ENCODE peak calls at places on chromosomes 6 and 20, in four cellular contexts. H, A, Q and F are unnamed samples.

GRCh38 chr6:81766482-81767069 is 14.1 kb upstream of the TENT5A start:
- DNase-seq in A (no peak), Q (no peak), H (no peak), F (no peak)

GRCh38 chr6:5136856-5137255 is 51.7 kb downstream of the PPP1R3G start:
- DNase-seq in Q (no peak), A (no peak), H (no peak), F (no peak)

GRCh38 chr6:168877821-168878282 is 375.8 kb downstream of the THBS2 start:
- DNase-seq in Q (no peak), H (no peak), A (no peak), F (no peak)

GRCh38 chr20:62677678-62678077 is 31.0 kb upstream of the NTSR1 start:
- DNase-seq in Q (no peak), H (no peak), A (no peak), F (no peak)

GRCh38 chr6:117540670-117541069 is 58.2 kb downstream of the DCBLD1 start:
- DNase-seq in Q (no peak), A (no peak), H (peak), F (no peak)

GRCh38 chr20:26163890-26164289 is 467.2 kb upstream of the ZNF337 start:
- DNase-seq in H (no peak), Q (no peak), A (no peak), F (no peak)

GRCh38 chr6:44594471-44594870 is 207.0 kb downstream of the CDC5L start:
- DNase-seq in H (no peak), A (no peak), Q (no peak), F (no peak)

GRCh38 chr6:30893666-30894065 is 9.3 kb downstream of the DDR1 start:
- DNase-seq in H (no peak), Q (peak), A (no peak), F (no peak)

GRCh38 chr6:125363010-125363359 is 61.2 kb upstream of the HDDC2 start:
- DNase-seq in A (no peak), Q (no peak), H (no peak), F (no peak)

GRCh38 chr6:160101262-160102205 is 20.1 kb upstream of the SLC22A1 start:
- DNase-seq in Q (no peak), H (no peak), A (no peak), F (no peak)

GRCh38 chr6:159654483-159655098 is 38.5 kb downstream of the SOD2 start:
- DNase-seq in A (no peak), H (peak), Q (no peak), F (no peak)

GRCh38 chr20:62850333-62850974 is 11.2 kb downstream of the TCFL5 start:
- DNase-seq in H (no peak), Q (no peak), A (no peak), F (peak)

GRCh38 chr20:59350330-59351147 is 50.1 kb downstream of the EDN3 start:
- DNase-seq in Q (no peak), A (no peak), H (peak), F (no peak)

GRCh38 chr20:4401601-4402000 is 320.1 kb upstream of the PRND start:
- DNase-seq in H (no peak), A (no peak), Q (no peak), F (no peak)

GRCh38 chr20:41862476-41862875 is 244.3 kb upstream of the CHD6 start:
- DNase-seq in Q (no peak), H (no peak), A (no peak), F (no peak)

GRCh38 chr20:41865938-41866337 is 247.8 kb upstream of the CHD6 start:
- DNase-seq in Q (no peak), A (no peak), H (no peak), F (no peak)

GRCh38 chr20:41862023-41862422 is 243.8 kb upstream of the CHD6 start:
- DNase-seq in A (no peak), Q (no peak), H (no peak), F (no peak)
- TF ChIP-seq EP300 in A (no peak), Q (no peak), H (no peak), F (no peak)

GRCh38 chr6:15444881-15445280 is 199.0 kb downstream of the JARID2 start:
- DNase-seq in A (no peak), Q (no peak), H (no peak), F (no peak)
- TF ChIP-seq EP300 in A (no peak), Q (no peak), H (no peak), F (no peak)

GRCh38 chr6:13991393-13991792 is 66.6 kb downstream of the RNF182 start:
- DNase-seq in A (no peak), Q (no peak), H (no peak), F (no peak)

GRCh38 chr6:13989424-13990144 is 64.8 kb downstream of the RNF182 start:
- DNase-seq in H (no peak), Q (no peak), A (no peak), F (no peak)

GRCh38 chr6:13990830-13991229 is 66.1 kb downstream of the RNF182 start:
- DNase-seq in Q (no peak), H (no peak), A (no peak), F (no peak)

GRCh38 chr6:13993416-13993815 is 68.7 kb downstream of the RNF182 start:
- DNase-seq in A (no peak), H (no peak), Q (no peak), F (no peak)

GRCh38 chr6:13992417-13993055 is 67.8 kb downstream of the RNF182 start:
- DNase-seq in A (no peak), Q (no peak), H (peak), F (no peak)
- TF ChIP-seq EP300 in A (no peak), Q (no peak), H (no peak), F (no peak)

DNA sequence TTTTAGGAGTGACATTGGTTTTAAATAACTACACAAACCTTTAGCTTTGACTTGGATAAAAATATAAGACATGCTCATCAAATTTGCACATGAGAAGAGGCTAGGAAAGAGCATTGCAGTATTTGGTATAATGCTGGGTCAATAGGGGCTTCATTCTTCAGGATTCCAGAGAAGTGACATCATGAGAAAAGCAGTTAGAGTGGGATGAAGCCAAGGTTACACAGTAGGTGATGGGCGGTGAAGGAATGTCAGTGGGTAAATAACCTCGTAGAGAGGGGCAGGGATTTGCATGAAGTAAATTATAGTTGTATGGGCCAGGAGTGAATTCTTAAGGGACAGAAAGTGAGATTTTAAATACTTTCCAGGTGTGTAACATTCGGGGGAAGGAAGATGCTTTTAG is 216.2 kb downstream of the RFPL4B start:
- DNase-seq in H (no peak), Q (no peak), A (no peak), F (no peak)
- TF ChIP-seq EP300 in H (no peak), Q (no peak), A (no peak), F (no peak)

DNA sequence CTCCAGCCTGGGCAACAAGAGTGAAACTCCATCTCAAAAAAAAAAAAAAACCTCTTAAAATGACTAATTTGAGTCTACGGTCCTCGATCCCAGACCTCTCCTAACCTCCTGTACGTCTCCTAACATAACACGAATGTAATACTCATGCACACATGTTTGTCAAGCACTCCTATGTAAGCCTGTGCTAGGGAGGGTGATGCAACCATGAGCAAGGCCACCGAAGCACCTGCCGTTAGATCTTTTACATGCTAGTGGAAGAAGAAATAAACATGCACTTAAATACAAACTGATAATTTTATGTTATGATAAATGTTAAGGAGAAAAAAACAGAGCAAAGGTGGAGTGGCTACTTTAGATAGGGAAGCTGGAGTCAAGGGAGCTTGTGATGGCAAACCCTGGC is 72.3 kb upstream of the BEND3 start:
- DNase-seq in Q (no peak), H (no peak), A (no peak), F (no peak)
- TF ChIP-seq EP300 in Q (no peak), H (no peak), A (no peak), F (no peak)

DNA sequence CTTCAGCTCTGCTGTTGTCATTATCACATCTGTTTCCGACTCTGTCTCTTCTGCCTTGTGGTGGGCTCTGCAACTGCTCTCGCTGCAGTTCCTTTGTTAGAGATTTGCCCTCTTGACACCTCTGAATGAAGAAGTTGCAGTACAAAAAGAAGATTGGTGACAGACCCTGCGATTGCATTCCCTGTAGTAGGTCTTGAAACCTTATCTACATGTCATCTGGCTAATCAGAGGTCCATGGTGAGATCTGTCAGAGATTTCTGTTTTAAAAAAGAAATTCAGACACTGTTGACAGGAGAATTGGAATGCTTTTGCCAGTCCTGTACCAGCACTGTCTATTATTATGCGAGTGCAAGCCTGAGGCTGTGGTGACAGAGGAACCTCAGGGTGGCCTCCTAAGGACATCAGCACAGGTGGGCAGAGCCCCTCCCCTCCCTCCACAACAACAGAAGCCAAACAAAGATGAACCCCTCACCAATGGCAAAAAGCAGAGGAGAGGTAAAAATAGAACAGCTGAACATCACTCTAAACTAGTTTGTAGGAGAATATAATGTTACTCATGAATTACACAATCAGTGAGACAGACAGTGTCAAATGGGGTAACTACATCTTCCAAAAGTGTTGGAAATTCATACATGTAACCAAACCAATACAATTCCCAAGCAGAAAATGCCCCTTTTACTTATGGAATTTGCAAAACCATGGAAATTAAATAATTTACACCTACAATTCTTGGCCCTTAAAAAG is 63.6 kb upstream of the DEFB112 start:
- DNase-seq in A (no peak), H (no peak), Q (no peak), F (no peak)
- TF ChIP-seq EP300 in A (no peak), H (no peak), Q (no peak), F (no peak)

DNA sequence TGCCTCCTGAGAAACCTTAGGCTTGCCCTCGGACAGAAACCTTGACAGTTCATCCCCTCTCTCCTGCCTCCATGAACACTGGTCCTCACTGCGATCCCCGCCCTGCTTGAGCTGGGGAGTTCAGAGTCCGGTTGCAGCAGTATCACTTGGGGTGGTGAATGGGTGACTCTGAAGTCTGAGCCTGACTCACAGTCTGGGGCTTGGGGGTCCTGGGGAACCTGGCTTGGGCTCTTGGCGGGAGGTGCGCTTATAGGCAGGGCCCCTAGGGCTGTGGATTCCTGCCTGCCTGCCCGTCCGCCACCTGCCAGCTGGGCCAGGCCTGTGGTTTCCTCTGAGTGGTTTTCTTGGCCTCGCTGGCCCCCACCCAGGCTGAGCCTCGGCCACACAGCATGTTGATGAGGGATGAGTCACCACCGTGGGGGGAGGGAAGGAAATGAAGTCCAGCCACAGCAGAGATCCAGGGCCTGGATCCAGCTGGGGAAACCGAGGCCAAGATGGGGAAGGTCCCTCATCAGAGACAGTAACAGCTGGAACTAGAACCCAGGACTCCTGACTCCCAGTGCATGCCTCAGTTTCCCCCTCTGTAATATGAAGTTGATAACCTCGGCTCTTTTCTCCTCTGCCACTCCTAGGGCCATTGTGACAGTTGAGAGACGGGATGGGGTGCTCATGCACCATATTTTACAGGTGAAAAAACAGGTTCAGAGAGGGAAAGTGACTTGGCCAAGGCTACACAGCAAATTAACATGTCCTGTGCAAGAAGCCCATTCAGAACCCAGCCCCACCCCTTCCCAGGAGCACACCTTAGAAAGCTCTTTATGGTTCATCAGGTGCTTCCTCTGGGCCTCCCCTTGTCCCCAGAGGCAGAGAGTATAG is 9.2 kb downstream of the FOXS1 start:
- DNase-seq in A (peak), H (peak), Q (peak), F (peak)
- TF ChIP-seq EP300 in A (peak), H (peak), Q (no peak), F (no peak)

GRCh38 chr6:52124126-52125121 is 37.0 kb upstream of the PKHD1 start:
- DNase-seq in Q (no peak), H (no peak), A (no peak), F (no peak)
- TF ChIP-seq EP300 in Q (no peak), H (no peak), A (no peak), F (no peak)